ENCODE peak calls at places on chromosome 6, in ten cellular contexts. One of them, this sample, is unnamed.

GRCh38 chr6:169830876-169831275 is 79.5 kb downstream of the ERMARD start:
- DNase-seq in AG09309: no peak
- DNase-seq in sigmoid colon: no peak
- DNase-seq in ovary: no peak
- DNase-seq in GM20000: no peak
- DNase-seq in coronary artery: no peak
- DNase-seq in heart left ventricle: no peak
- DNase-seq in mammary epithelial cell: peak; percentile 12
- DNase-seq in epithelial cell of esophagus: no peak
- DNase-seq in psoas muscle: no peak
- DNase-seq in this sample: no peak

GRCh38 chr6:85669735-85670194 is 27.1 kb upstream of the SYNCRIP start:
- DNase-seq in AG09309: no peak
- DNase-seq in sigmoid colon: no peak
- DNase-seq in ovary: no peak
- DNase-seq in GM20000: peak; percentile 66
- DNase-seq in coronary artery: no peak
- DNase-seq in heart left ventricle: no peak
- DNase-seq in mammary epithelial cell: peak; percentile 94
- DNase-seq in epithelial cell of esophagus: peak; percentile 87
- DNase-seq in psoas muscle: no peak
- DNase-seq in this sample: peak; percentile 68

GRCh38 chr6:43904311-43905123 is 134.5 kb downstream of the VEGFA start:
- DNase-seq in AG09309: no peak
- DNase-seq in sigmoid colon: no peak
- DNase-seq in ovary: no peak
- DNase-seq in GM20000: no peak
- DNase-seq in coronary artery: no peak
- DNase-seq in heart left ventricle: no peak
- DNase-seq in mammary epithelial cell: no peak
- DNase-seq in epithelial cell of esophagus: peak; percentile 24
- DNase-seq in psoas muscle: no peak
- DNase-seq in this sample: peak; percentile 29

GRCh38 chr6:93677297-93677965 is 258.1 kb upstream of the EPHA7 start:
- DNase-seq in AG09309: no peak
- DNase-seq in sigmoid colon: no peak
- DNase-seq in ovary: no peak
- DNase-seq in GM20000: no peak
- DNase-seq in coronary artery: no peak
- DNase-seq in heart left ventricle: no peak
- DNase-seq in mammary epithelial cell: no peak
- DNase-seq in epithelial cell of esophagus: no peak
- DNase-seq in psoas muscle: no peak
- DNase-seq in this sample: no peak

GRCh38 chr6:17293395-17293794 is 12.2 kb downstream of the RBM24 start:
- DNase-seq in AG09309: no peak
- DNase-seq in sigmoid colon: no peak
- DNase-seq in ovary: no peak
- DNase-seq in GM20000: no peak
- DNase-seq in coronary artery: no peak
- DNase-seq in heart left ventricle: no peak
- DNase-seq in mammary epithelial cell: no peak
- DNase-seq in epithelial cell of esophagus: no peak
- DNase-seq in psoas muscle: no peak
- DNase-seq in this sample: no peak

GRCh38 chr6:14066782-14067406 is 50.7 kb upstream of the CD83 start:
- DNase-seq in AG09309: no peak
- DNase-seq in sigmoid colon: no peak
- DNase-seq in ovary: no peak
- DNase-seq in GM20000: peak; percentile 64
- DNase-seq in coronary artery: no peak
- DNase-seq in heart left ventricle: no peak
- DNase-seq in mammary epithelial cell: peak; percentile 68
- DNase-seq in epithelial cell of esophagus: peak; percentile 77
- DNase-seq in psoas muscle: no peak
- DNase-seq in this sample: peak; percentile 82

GRCh38 chr6:116439572-116439971 is 21.6 kb upstream of the CALHM6 start:
- DNase-seq in AG09309: no peak
- DNase-seq in sigmoid colon: no peak
- DNase-seq in ovary: no peak
- DNase-seq in GM20000: no peak
- DNase-seq in coronary artery: no peak
- DNase-seq in heart left ventricle: no peak
- DNase-seq in mammary epithelial cell: no peak
- DNase-seq in epithelial cell of esophagus: no peak
- DNase-seq in psoas muscle: no peak
- DNase-seq in this sample: no peak

GRCh38 chr6:80523531-80523970 is 417.1 kb downstream of the BCKDHB start:
- DNase-seq in AG09309: no peak
- DNase-seq in sigmoid colon: no peak
- DNase-seq in ovary: peak; percentile 45
- DNase-seq in GM20000: no peak
- DNase-seq in coronary artery: no peak
- DNase-seq in heart left ventricle: peak; percentile 28
- DNase-seq in mammary epithelial cell: no peak
- DNase-seq in epithelial cell of esophagus: peak; percentile 21
- DNase-seq in psoas muscle: peak; percentile 16
- DNase-seq in this sample: no peak

GRCh38 chr6:39897699-39898098 is 36.6 kb downstream of the MOCS1 start:
- DNase-seq in AG09309: no peak
- DNase-seq in sigmoid colon: no peak
- DNase-seq in ovary: no peak
- DNase-seq in GM20000: no peak
- DNase-seq in coronary artery: no peak
- DNase-seq in heart left ventricle: no peak
- DNase-seq in mammary epithelial cell: no peak
- DNase-seq in epithelial cell of esophagus: no peak
- DNase-seq in psoas muscle: no peak
- DNase-seq in this sample: no peak

GRCh38 chr6:165574220-165574619 is 88.8 kb downstream of the PDE10A start:
- DNase-seq in AG09309: no peak
- DNase-seq in sigmoid colon: no peak
- DNase-seq in ovary: no peak
- DNase-seq in GM20000: no peak
- DNase-seq in coronary artery: no peak
- DNase-seq in heart left ventricle: no peak
- DNase-seq in mammary epithelial cell: no peak
- DNase-seq in epithelial cell of esophagus: no peak
- DNase-seq in psoas muscle: no peak
- DNase-seq in this sample: peak; percentile 17

GRCh38 chr6:25288518-25288917 is 9.3 kb downstream of the CARMIL1 start:
- DNase-seq in AG09309: no peak
- DNase-seq in sigmoid colon: no peak
- DNase-seq in ovary: no peak
- DNase-seq in GM20000: no peak
- DNase-seq in coronary artery: no peak
- DNase-seq in heart left ventricle: no peak
- DNase-seq in mammary epithelial cell: no peak
- DNase-seq in epithelial cell of esophagus: no peak
- DNase-seq in psoas muscle: no peak
- DNase-seq in this sample: no peak

GRCh38 chr6:25292384-25292783 is 13.2 kb downstream of the CARMIL1 start:
- DNase-seq in AG09309: no peak
- DNase-seq in sigmoid colon: no peak
- DNase-seq in ovary: no peak
- DNase-seq in GM20000: no peak
- DNase-seq in coronary artery: no peak
- DNase-seq in heart left ventricle: no peak
- DNase-seq in mammary epithelial cell: peak; percentile 25
- DNase-seq in epithelial cell of esophagus: peak; percentile 23
- DNase-seq in psoas muscle: no peak
- DNase-seq in this sample: no peak

GRCh38 chr6:25286891-25287290 is 7.7 kb downstream of the CARMIL1 start:
- DNase-seq in AG09309: no peak
- DNase-seq in sigmoid colon: no peak
- DNase-seq in ovary: no peak
- DNase-seq in GM20000: no peak
- DNase-seq in coronary artery: no peak
- DNase-seq in heart left ventricle: no peak
- DNase-seq in mammary epithelial cell: peak; percentile 79
- DNase-seq in epithelial cell of esophagus: peak; percentile 82
- DNase-seq in psoas muscle: no peak
- DNase-seq in this sample: no peak

GRCh38 chr6:25295651-25296050 is 16.5 kb downstream of the CARMIL1 start:
- DNase-seq in AG09309: no peak
- DNase-seq in sigmoid colon: no peak
- DNase-seq in ovary: no peak
- DNase-seq in GM20000: no peak
- DNase-seq in coronary artery: no peak
- DNase-seq in heart left ventricle: no peak
- DNase-seq in mammary epithelial cell: peak; percentile 75
- DNase-seq in epithelial cell of esophagus: peak; percentile 22
- DNase-seq in psoas muscle: no peak
- DNase-seq in this sample: no peak

DNA sequence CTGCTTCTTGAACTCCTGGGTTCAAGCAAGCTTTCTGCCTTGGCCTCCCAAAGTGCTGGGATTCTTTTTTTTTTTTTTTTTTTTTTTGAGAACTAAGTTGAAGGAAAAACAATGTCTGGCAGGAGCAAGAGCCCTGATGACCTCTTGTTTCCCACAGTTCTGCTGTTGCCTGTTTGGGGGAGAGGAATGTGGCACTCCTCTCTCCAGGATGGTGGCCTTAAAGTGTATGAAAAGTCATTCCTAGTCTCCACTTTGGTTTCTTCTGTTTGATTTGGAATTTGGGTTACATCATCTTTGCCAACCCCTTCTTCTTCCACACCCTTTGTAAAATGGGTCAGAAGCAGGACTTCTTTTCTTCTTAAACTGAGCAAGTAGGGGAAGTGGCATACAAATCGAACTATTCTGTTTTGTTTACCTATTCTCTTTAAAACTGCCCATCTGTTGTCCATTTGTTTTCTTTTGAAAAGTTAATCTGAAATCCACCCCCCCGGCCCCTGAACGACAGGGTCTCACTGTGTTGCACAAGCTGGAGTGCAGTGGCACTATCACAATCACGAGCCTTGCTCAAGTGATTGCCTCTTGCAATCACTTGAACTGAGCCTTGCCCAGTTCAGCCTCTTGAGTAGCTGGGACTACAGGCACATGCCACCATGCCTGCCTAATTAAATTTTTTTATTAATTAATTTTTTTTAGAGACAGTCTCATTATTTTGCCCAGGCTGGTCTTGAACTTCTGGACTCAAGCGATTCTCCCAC is 11.3 kb downstream of the CARMIL1 start:
- DNase-seq in AG09309: no peak
- DNase-seq in sigmoid colon: no peak
- DNase-seq in ovary: no peak
- DNase-seq in GM20000: no peak
- DNase-seq in coronary artery: no peak
- DNase-seq in heart left ventricle: no peak
- DNase-seq in mammary epithelial cell: no peak
- DNase-seq in epithelial cell of esophagus: no peak
- DNase-seq in psoas muscle: no peak
- DNase-seq in this sample: no peak
- TF ChIP-seq CTCF in AG09309: no peak
- TF ChIP-seq CTCF in sigmoid colon: no peak
- TF ChIP-seq CTCF in ovary: no peak
- TF ChIP-seq CTCF in GM20000: no peak
- TF ChIP-seq CTCF in coronary artery: no peak
- TF ChIP-seq CTCF in heart left ventricle: no peak
- TF ChIP-seq CTCF in mammary epithelial cell: no peak
- TF ChIP-seq CTCF in epithelial cell of esophagus: no peak
- TF ChIP-seq CTCF in psoas muscle: no peak
- TF ChIP-seq CTCF in this sample: no peak

GRCh38 chr6:84050408-84050807 is 16.8 kb downstream of the MRAP2 start:
- DNase-seq in AG09309: no peak
- DNase-seq in sigmoid colon: no peak
- DNase-seq in ovary: no peak
- DNase-seq in GM20000: no peak
- DNase-seq in coronary artery: no peak
- DNase-seq in heart left ventricle: no peak
- DNase-seq in mammary epithelial cell: no peak
- DNase-seq in epithelial cell of esophagus: peak; percentile 31
- DNase-seq in psoas muscle: no peak
- DNase-seq in this sample: no peak

GRCh38 chr6:84055646-84056045 is 22.1 kb downstream of the MRAP2 start:
- DNase-seq in AG09309: no peak
- DNase-seq in sigmoid colon: no peak
- DNase-seq in ovary: no peak
- DNase-seq in GM20000: no peak
- DNase-seq in coronary artery: no peak
- DNase-seq in heart left ventricle: no peak
- DNase-seq in mammary epithelial cell: no peak
- DNase-seq in epithelial cell of esophagus: no peak
- DNase-seq in psoas muscle: no peak
- DNase-seq in this sample: no peak

GRCh38 chr6:84052883-84053241 is 19.3 kb downstream of the MRAP2 start:
- DNase-seq in AG09309: no peak
- DNase-seq in sigmoid colon: no peak
- DNase-seq in ovary: no peak
- DNase-seq in GM20000: no peak
- DNase-seq in coronary artery: no peak
- DNase-seq in heart left ventricle: no peak
- DNase-seq in mammary epithelial cell: no peak
- DNase-seq in epithelial cell of esophagus: no peak
- DNase-seq in psoas muscle: no peak
- DNase-seq in this sample: no peak

GRCh38 chr6:84048588-84048987 is 15.0 kb downstream of the MRAP2 start:
- DNase-seq in AG09309: no peak
- DNase-seq in sigmoid colon: no peak
- DNase-seq in ovary: no peak
- DNase-seq in GM20000: no peak
- DNase-seq in coronary artery: no peak
- DNase-seq in heart left ventricle: no peak
- DNase-seq in mammary epithelial cell: no peak
- DNase-seq in epithelial cell of esophagus: no peak
- DNase-seq in psoas muscle: no peak
- DNase-seq in this sample: no peak

GRCh38 chr6:84052204-84052882 is 18.8 kb downstream of the MRAP2 start:
- DNase-seq in AG09309: peak; percentile 21
- DNase-seq in sigmoid colon: no peak
- DNase-seq in ovary: peak; percentile 73
- DNase-seq in GM20000: no peak
- DNase-seq in coronary artery: peak; percentile 79
- DNase-seq in heart left ventricle: peak; percentile 87
- DNase-seq in mammary epithelial cell: peak; percentile 30
- DNase-seq in epithelial cell of esophagus: peak; percentile 24
- DNase-seq in psoas muscle: peak; percentile 69
- DNase-seq in this sample: peak; percentile 50
- TF ChIP-seq CTCF in AG09309: peak; percentile 22
- TF ChIP-seq CTCF in sigmoid colon: no peak
- TF ChIP-seq CTCF in ovary: no peak
- TF ChIP-seq CTCF in GM20000: no peak
- TF ChIP-seq CTCF in coronary artery: no peak
- TF ChIP-seq CTCF in heart left ventricle: no peak
- TF ChIP-seq CTCF in mammary epithelial cell: peak; percentile 1
- TF ChIP-seq CTCF in epithelial cell of esophagus: no peak
- TF ChIP-seq CTCF in psoas muscle: no peak
- TF ChIP-seq CTCF in this sample: no peak

GRCh38 chr6:163120223-163120622 is 294.3 kb upstream of the QKI start:
- DNase-seq in AG09309: no peak
- DNase-seq in sigmoid colon: no peak
- DNase-seq in ovary: no peak
- DNase-seq in GM20000: no peak
- DNase-seq in coronary artery: no peak
- DNase-seq in heart left ventricle: no peak
- DNase-seq in mammary epithelial cell: no peak
- DNase-seq in epithelial cell of esophagus: no peak
- DNase-seq in psoas muscle: no peak
- DNase-seq in this sample: peak; percentile 8
- TF ChIP-seq CTCF in AG09309: no peak
- TF ChIP-seq CTCF in sigmoid colon: no peak
- TF ChIP-seq CTCF in ovary: no peak
- TF ChIP-seq CTCF in GM20000: no peak
- TF ChIP-seq CTCF in coronary artery: no peak
- TF ChIP-seq CTCF in heart left ventricle: no peak
- TF ChIP-seq CTCF in mammary epithelial cell: no peak
- TF ChIP-seq CTCF in epithelial cell of esophagus: no peak
- TF ChIP-seq CTCF in psoas muscle: no peak
- TF ChIP-seq CTCF in this sample: no peak

GRCh38 chr6:134389129-134389528 is 71.2 kb upstream of the SGK1 start:
- DNase-seq in AG09309: no peak
- DNase-seq in sigmoid colon: no peak
- DNase-seq in ovary: no peak
- DNase-seq in GM20000: no peak
- DNase-seq in coronary artery: no peak
- DNase-seq in heart left ventricle: no peak
- DNase-seq in mammary epithelial cell: no peak
- DNase-seq in epithelial cell of esophagus: no peak
- DNase-seq in psoas muscle: no peak
- DNase-seq in this sample: no peak
- TF ChIP-seq CTCF in AG09309: no peak
- TF ChIP-seq CTCF in sigmoid colon: no peak
- TF ChIP-seq CTCF in ovary: no peak
- TF ChIP-seq CTCF in GM20000: no peak
- TF ChIP-seq CTCF in coronary artery: no peak
- TF ChIP-seq CTCF in heart left ventricle: no peak
- TF ChIP-seq CTCF in mammary epithelial cell: no peak
- TF ChIP-seq CTCF in epithelial cell of esophagus: no peak
- TF ChIP-seq CTCF in psoas muscle: no peak
- TF ChIP-seq CTCF in this sample: no peak

This sample was measured in MCF 10A.